ENCODE peak calls at places on chromosomes 2 and 18, in nine cellular contexts. One of them, this sample, is unnamed.

GRCh38 chr2:213066445-213066746 is 85.0 kb downstream of the IKZF2 start:
- DNase-seq in NCI-H1092: no peak
- DNase-seq in HFF-Myc: no peak
- DNase-seq in AG20443: no peak
- DNase-seq in amygdala: no peak
- DNase-seq in activated T-cell treated with anti-CD3 and anti-CD28 coated beads, Interleukin-2, amount 50 U/mL, for 72 hours: no peak
- DNase-seq in T-cell: no peak
- DNase-seq in astrocyte of the hippocampus: no peak
- DNase-seq in GM12865: no peak
- DNase-seq in this sample: no peak

GRCh38 chr2:182240862-182241371 is 185.9 kb downstream of the PDE1A start:
- DNase-seq in T-cell: no peak
- DNase-seq in activated T-cell treated with anti-CD3 and anti-CD28 coated beads, Interleukin-2, amount 50 U/mL, for 72 hours: peak
- DNase-seq in AG20443: peak
- DNase-seq in GM12865: peak
- DNase-seq in HFF-Myc: no peak
- DNase-seq in NCI-H1092: peak
- DNase-seq in amygdala: no peak
- DNase-seq in astrocyte of the hippocampus: peak
- DNase-seq in this sample: peak

GRCh38 chr2:98543842-98544241 is 64.5 kb downstream of the COA5 start:
- DNase-seq in activated T-cell treated with anti-CD3 and anti-CD28 coated beads, Interleukin-2, amount 50 U/mL, for 72 hours: no peak
- DNase-seq in T-cell: no peak
- DNase-seq in GM12865: no peak
- DNase-seq in amygdala: no peak
- DNase-seq in HFF-Myc: no peak
- DNase-seq in NCI-H1092: no peak
- DNase-seq in AG20443: no peak
- DNase-seq in astrocyte of the hippocampus: no peak
- DNase-seq in this sample: no peak

GRCh38 chr2:161414015-161414384 is 2.1 kb upstream of the TBR1 start:
- DNase-seq in HFF-Myc: no peak
- DNase-seq in NCI-H1092: no peak
- DNase-seq in amygdala: no peak
- DNase-seq in AG20443: no peak
- DNase-seq in astrocyte of the hippocampus: no peak
- DNase-seq in activated T-cell treated with anti-CD3 and anti-CD28 coated beads, Interleukin-2, amount 50 U/mL, for 72 hours: peak
- DNase-seq in T-cell: no peak
- DNase-seq in GM12865: no peak
- DNase-seq in this sample: no peak

GRCh38 chr2:17793803-17794349 is 22.4 kb upstream of the MSGN1 start:
- DNase-seq in astrocyte of the hippocampus: no peak
- DNase-seq in AG20443: no peak
- DNase-seq in activated T-cell treated with anti-CD3 and anti-CD28 coated beads, Interleukin-2, amount 50 U/mL, for 72 hours: no peak
- DNase-seq in T-cell: no peak
- DNase-seq in HFF-Myc: no peak
- DNase-seq in amygdala: no peak
- DNase-seq in NCI-H1092: no peak
- DNase-seq in GM12865: no peak
- DNase-seq in this sample: no peak

GRCh38 chr2:36597532-36598377 is at the start of gene FEZ2:
- DNase-seq in NCI-H1092: peak
- DNase-seq in AG20443: peak
- DNase-seq in GM12865: peak
- DNase-seq in HFF-Myc: peak
- DNase-seq in amygdala: peak
- DNase-seq in activated T-cell treated with anti-CD3 and anti-CD28 coated beads, Interleukin-2, amount 50 U/mL, for 72 hours: peak
- DNase-seq in astrocyte of the hippocampus: peak
- DNase-seq in T-cell: peak
- DNase-seq in this sample: peak

GRCh38 chr2:176553685-176554106 is 284.5 kb downstream of the MTX2 start:
- DNase-seq in NCI-H1092: peak
- DNase-seq in astrocyte of the hippocampus: peak
- DNase-seq in activated T-cell treated with anti-CD3 and anti-CD28 coated beads, Interleukin-2, amount 50 U/mL, for 72 hours: peak
- DNase-seq in T-cell: no peak
- DNase-seq in HFF-Myc: no peak
- DNase-seq in AG20443: peak
- DNase-seq in GM12865: peak
- DNase-seq in amygdala: peak
- DNase-seq in this sample: peak

GRCh38 chr2:60476206-60476946 is 77.1 kb downstream of the BCL11A start:
- DNase-seq in activated T-cell treated with anti-CD3 and anti-CD28 coated beads, Interleukin-2, amount 50 U/mL, for 72 hours: no peak
- DNase-seq in NCI-H1092: no peak
- DNase-seq in GM12865: no peak
- DNase-seq in T-cell: no peak
- DNase-seq in amygdala: no peak
- DNase-seq in AG20443: no peak
- DNase-seq in astrocyte of the hippocampus: no peak
- DNase-seq in HFF-Myc: no peak
- DNase-seq in this sample: no peak

GRCh38 chr2:83058683-83059082 is 1400.4 kb downstream of the SUCLG1 start:
- DNase-seq in AG20443: no peak
- DNase-seq in activated T-cell treated with anti-CD3 and anti-CD28 coated beads, Interleukin-2, amount 50 U/mL, for 72 hours: no peak
- DNase-seq in amygdala: no peak
- DNase-seq in HFF-Myc: no peak
- DNase-seq in T-cell: no peak
- DNase-seq in astrocyte of the hippocampus: no peak
- DNase-seq in GM12865: no peak
- DNase-seq in NCI-H1092: no peak
- DNase-seq in this sample: no peak

GRCh38 chr2:230496891-230497290 is 80.9 kb downstream of the SP100 start:
- DNase-seq in NCI-H1092: no peak
- DNase-seq in amygdala: no peak
- DNase-seq in astrocyte of the hippocampus: no peak
- DNase-seq in activated T-cell treated with anti-CD3 and anti-CD28 coated beads, Interleukin-2, amount 50 U/mL, for 72 hours: no peak
- DNase-seq in HFF-Myc: no peak
- DNase-seq in GM12865: peak
- DNase-seq in AG20443: no peak
- DNase-seq in T-cell: no peak
- DNase-seq in this sample: no peak

GRCh38 chr18:58388736-58389135 is 240.2 kb downstream of the ALPK2 start:
- DNase-seq in amygdala: no peak
- DNase-seq in GM12865: no peak
- DNase-seq in astrocyte of the hippocampus: no peak
- DNase-seq in T-cell: no peak
- DNase-seq in NCI-H1092: no peak
- DNase-seq in AG20443: no peak
- DNase-seq in HFF-Myc: no peak
- DNase-seq in activated T-cell treated with anti-CD3 and anti-CD28 coated beads, Interleukin-2, amount 50 U/mL, for 72 hours: no peak
- DNase-seq in this sample: no peak

GRCh38 chr2:234275515-234275914 is 221.4 kb downstream of the ARL4C start:
- DNase-seq in GM12865: no peak
- DNase-seq in T-cell: no peak
- DNase-seq in AG20443: no peak
- DNase-seq in astrocyte of the hippocampus: no peak
- DNase-seq in amygdala: no peak
- DNase-seq in NCI-H1092: no peak
- DNase-seq in activated T-cell treated with anti-CD3 and anti-CD28 coated beads, Interleukin-2, amount 50 U/mL, for 72 hours: no peak
- DNase-seq in HFF-Myc: no peak
- DNase-seq in this sample: no peak

GRCh38 chr2:14633031-14633430 is 514 bp downstream of the LRATD1 start:
- DNase-seq in NCI-H1092: no peak
- DNase-seq in T-cell: no peak
- DNase-seq in astrocyte of the hippocampus: peak
- DNase-seq in activated T-cell treated with anti-CD3 and anti-CD28 coated beads, Interleukin-2, amount 50 U/mL, for 72 hours: no peak
- DNase-seq in GM12865: no peak
- DNase-seq in amygdala: no peak
- DNase-seq in HFF-Myc: no peak
- DNase-seq in AG20443: no peak
- DNase-seq in this sample: no peak

GRCh38 chr2:64143154-64144056 is 815 bp downstream of the PELI1 start:
- DNase-seq in GM12865: peak
- DNase-seq in activated T-cell treated with anti-CD3 and anti-CD28 coated beads, Interleukin-2, amount 50 U/mL, for 72 hours: peak
- DNase-seq in AG20443: peak
- DNase-seq in T-cell: no peak
- DNase-seq in NCI-H1092: peak
- DNase-seq in HFF-Myc: no peak
- DNase-seq in amygdala: no peak
- DNase-seq in astrocyte of the hippocampus: peak
- DNase-seq in this sample: peak

GRCh38 chr2:237939251-237939650 is 27.6 kb upstream of the UBE2F start:
- DNase-seq in AG20443: no peak
- DNase-seq in astrocyte of the hippocampus: no peak
- DNase-seq in NCI-H1092: no peak
- DNase-seq in T-cell: no peak
- DNase-seq in GM12865: no peak
- DNase-seq in HFF-Myc: no peak
- DNase-seq in amygdala: no peak
- DNase-seq in activated T-cell treated with anti-CD3 and anti-CD28 coated beads, Interleukin-2, amount 50 U/mL, for 72 hours: no peak
- DNase-seq in this sample: no peak

GRCh38 chr2:168165418-168165817 is 82.0 kb downstream of the STK39 start:
- DNase-seq in amygdala: no peak
- DNase-seq in activated T-cell treated with anti-CD3 and anti-CD28 coated beads, Interleukin-2, amount 50 U/mL, for 72 hours: no peak
- DNase-seq in astrocyte of the hippocampus: peak
- DNase-seq in NCI-H1092: no peak
- DNase-seq in HFF-Myc: no peak
- DNase-seq in T-cell: no peak
- DNase-seq in GM12865: no peak
- DNase-seq in AG20443: peak
- DNase-seq in this sample: no peak

GRCh38 chr2:20957745-20958144 is 86.1 kb downstream of the APOB start:
- DNase-seq in T-cell: no peak
- DNase-seq in AG20443: no peak
- DNase-seq in HFF-Myc: no peak
- DNase-seq in NCI-H1092: no peak
- DNase-seq in astrocyte of the hippocampus: no peak
- DNase-seq in amygdala: no peak
- DNase-seq in GM12865: no peak
- DNase-seq in activated T-cell treated with anti-CD3 and anti-CD28 coated beads, Interleukin-2, amount 50 U/mL, for 72 hours: no peak
- DNase-seq in this sample: no peak

This sample was measured in HEK293T.